ENCODE peak calls at places on chromosomes 16 and 17, in seven cellular contexts. D is upper lobe of right lung, O is transverse colon, J is H9, V is heart left ventricle, B is Calu3, R is stomach. F is an unnamed sample.

GRCh38 chr17:73644145-73645049 is at the start of gene SDK2:
- DNase-seq in V (no peak), B (peak), J (no peak), R (peak), D (peak), O (no peak), F (peak)

GRCh38 chr16:65214196-65214595 is 92.3 kb upstream of the CDH11 start:
- DNase-seq in R (no peak), V (no peak), B (no peak), D (no peak), J (no peak), O (no peak), F (no peak)

GRCh38 chr16:11495066-11495407 is 91.7 kb downstream of the LITAF start:
- DNase-seq in R (no peak), B (no peak), O (no peak), D (no peak), V (no peak), J (no peak), F (no peak)

GRCh38 chr16:56964243-56965148 is 2.7 kb downstream of the CETP start:
- DNase-seq in V (peak), R (peak), D (peak), B (peak), J (peak), O (peak), F (peak)

GRCh38 chr16:88306860-88307545 is 75.8 kb upstream of the ZNF469 start:
- DNase-seq in J (no peak), R (no peak), V (no peak), B (no peak), O (no peak), D (no peak), F (no peak)

GRCh38 chr17:65173284-65173793 is 36.2 kb downstream of the RGS9 start:
- DNase-seq in J (peak), V (peak), R (peak), O (peak), B (peak), D (no peak), F (no peak)

GRCh38 chr17:82126479-82127314 is 28.7 kb upstream of the FASN start:
- DNase-seq in R (no peak), O (peak), J (no peak), V (no peak), D (no peak), B (no peak), F (no peak)

GRCh38 chr16:80197790-80198201 is 343.0 kb upstream of the DYNLRB2 start:
- DNase-seq in J (no peak), V (no peak), D (no peak), B (no peak), O (no peak), R (no peak), F (no peak)

GRCh38 chr17:1289695-1290094 is 10.2 kb downstream of the TRARG1 start:
- DNase-seq in J (no peak), D (no peak), O (no peak), V (no peak), B (no peak), R (no peak), F (no peak)

GRCh38 chr17:29078183-29079045 is 35.5 kb downstream of the PIPOX start:
- DNase-seq in O (no peak), J (no peak), R (no peak), B (no peak), D (no peak), V (peak), F (no peak)

GRCh38 chr16:81511371-81511770 is 66.8 kb downstream of the CMIP start:
- DNase-seq in J (no peak), V (no peak), D (no peak), R (no peak), O (no peak), B (peak), F (no peak)

GRCh38 chr17:34252138-34252889 is 2.8 kb upstream of the CCL2 start:
- DNase-seq in J (no peak), O (peak), D (peak), R (peak), B (peak), V (peak), F (no peak)

GRCh38 chr17:20206068-20206467 is 196.9 kb downstream of the SPECC1 start:
- DNase-seq in O (no peak), J (no peak), B (peak), D (no peak), R (no peak), V (no peak), F (no peak)

GRCh38 chr16:2825049-2825742 is 4.9 kb upstream of the ZG16B start:
- DNase-seq in V (no peak), R (no peak), D (peak), J (no peak), O (peak), B (no peak), F (no peak)

GRCh38 chr17:1467898-1468492 is 12.0 kb upstream of the CRK start:
- DNase-seq in D (peak), V (no peak), J (no peak), O (no peak), B (no peak), R (no peak), F (no peak)

GRCh38 chr16:83456934-83457333 is 350.8 kb upstream of the HSBP1 start:
- DNase-seq in J (no peak), V (no peak), B (no peak), R (no peak), D (no peak), O (no peak), F (no peak)

GRCh38 chr17:67891481-67892119 is 66.3 kb downstream of the BPTF start:
- DNase-seq in J (no peak), B (no peak), D (no peak), R (no peak), O (peak), V (no peak), F (no peak)

GRCh38 chr16:51807551-51807950 is 656.5 kb upstream of the SALL1 start:
- DNase-seq in O (no peak), D (no peak), B (no peak), R (no peak), V (no peak), J (no peak), F (no peak)

GRCh38 chr16:71467810-71468209 is 5.8 kb upstream of the ZNF23 start:
- DNase-seq in J (peak), D (no peak), R (no peak), B (peak), O (no peak), V (no peak), F (no peak)

GRCh38 chr17:3636908-3637373 is 381 bp downstream of the CTNS start:
- DNase-seq in D (no peak), R (no peak), J (no peak), O (no peak), V (no peak), B (no peak), F (no peak)

GRCh38 chr16:56462064-56462796 is 10.9 kb downstream of the OGFOD1 start:
- DNase-seq in D (no peak), B (no peak), V (no peak), R (no peak), J (no peak), O (no peak), F (no peak)

GRCh38 chr16:86585821-86586611 is 7.7 kb downstream of the FOXL1 start:
- DNase-seq in O (no peak), J (no peak), R (no peak), V (no peak), D (no peak), B (no peak), F (no peak)

GRCh38 chr17:32006957-32007462 is at the start of gene LRRC37B:
- DNase-seq in V (peak), D (peak), J (peak), B (peak), R (peak), O (peak), F (peak)
- TF ChIP-seq CTCF in V (peak), D (peak), J (peak), B (peak), R (peak), O (peak), F (peak)

GRCh38 chr17:43632231-43632630 is 29.5 kb downstream of the MEOX1 start:
- DNase-seq in D (no peak), J (no peak), O (no peak), V (no peak), B (no peak), R (no peak), F (no peak)

GRCh38 chr17:43626066-43626465 is 35.7 kb downstream of the MEOX1 start:
- DNase-seq in D (no peak), J (no peak), O (no peak), B (no peak), V (no peak), R (no peak), F (no peak)

DNA sequence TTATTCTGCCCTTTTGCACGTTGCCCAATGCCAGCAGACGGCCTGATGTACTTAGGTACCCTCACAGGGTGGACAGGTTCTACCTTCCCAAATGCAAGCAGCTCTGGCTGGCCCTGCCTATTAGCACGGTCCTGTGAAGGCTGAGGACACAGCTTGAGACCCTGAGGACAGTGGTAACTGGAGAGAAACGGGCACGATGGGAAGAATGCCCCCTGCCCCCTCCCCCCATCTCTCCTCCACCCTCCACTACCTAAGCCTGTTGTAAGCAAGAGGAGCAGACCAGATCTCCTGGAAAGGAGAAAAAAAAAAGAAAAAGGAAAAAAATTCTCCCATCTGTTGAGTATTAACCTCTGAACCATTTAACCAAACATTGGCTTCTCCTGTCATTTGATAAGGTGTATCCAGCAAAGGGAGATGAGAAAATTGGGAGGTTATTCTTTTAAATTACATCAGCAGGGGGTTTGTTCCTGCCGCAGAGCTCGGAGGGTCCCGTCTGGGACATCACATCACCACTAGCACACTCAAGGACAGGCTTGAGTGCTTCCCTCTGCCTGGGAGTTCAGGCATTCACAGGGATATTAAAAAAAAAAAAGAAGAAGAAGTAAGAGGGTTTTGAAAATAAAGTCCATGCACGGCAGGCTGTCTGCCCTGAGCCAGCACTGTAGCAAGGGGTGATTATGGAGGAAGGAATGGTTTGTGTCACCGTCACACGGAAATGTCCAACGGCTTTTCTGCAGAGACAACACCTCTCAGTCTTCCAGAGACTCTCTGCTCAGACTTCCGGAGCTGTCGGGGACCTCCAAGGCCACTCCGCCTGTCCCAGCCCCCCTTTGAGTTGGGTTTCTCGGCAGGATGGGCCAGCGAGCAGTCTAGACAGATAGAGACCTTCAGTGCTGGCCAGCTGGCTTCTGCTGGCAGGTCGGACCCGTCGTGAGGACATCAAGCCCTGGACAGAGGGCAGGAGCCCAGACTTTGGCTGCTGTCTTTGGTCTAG is 33.8 kb downstream of the MEOX1 start:
- DNase-seq in D (no peak), R (no peak), V (peak), J (no peak), O (no peak), B (no peak), F (no peak)
- TF ChIP-seq CTCF in D (no peak), R (no peak), V (no peak), J (no peak), O (no peak), B (no peak), F (no peak)

DNA sequence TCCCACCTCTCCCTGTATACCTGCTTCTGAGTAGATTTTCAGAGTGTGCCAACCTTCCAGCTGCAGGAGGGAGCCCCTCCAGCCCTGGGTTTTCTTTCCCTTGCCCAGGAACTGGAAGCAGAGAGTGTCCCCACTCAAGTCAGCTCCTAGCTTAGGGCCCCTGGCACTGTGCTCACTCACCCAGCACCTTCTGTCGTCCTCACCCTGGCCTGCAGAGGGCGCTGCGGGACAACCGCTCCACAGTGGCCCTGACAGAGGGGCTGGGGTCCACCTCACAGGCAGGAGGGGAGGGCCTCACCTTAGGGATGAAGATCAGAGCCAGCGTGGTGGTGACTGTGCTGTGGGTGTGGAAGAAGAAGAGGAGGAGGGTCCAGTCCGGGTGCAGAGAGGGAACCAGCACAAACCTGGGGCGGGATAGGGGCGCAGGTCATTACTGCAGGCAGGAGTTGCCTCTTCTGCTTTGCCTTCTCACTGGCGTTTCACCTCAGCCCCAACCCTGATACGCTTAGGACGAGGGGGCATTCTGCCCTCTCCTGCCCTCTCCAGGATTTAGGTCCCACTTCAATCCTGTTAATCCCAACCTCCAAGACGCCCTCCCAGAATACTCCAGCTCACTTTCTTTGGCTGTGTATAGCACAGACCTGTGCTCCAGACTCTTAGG is 10.0 kb downstream of the GPR179 start:
- DNase-seq in B (peak), R (peak), V (no peak), O (peak), J (peak), D (no peak), F (no peak)
- TF ChIP-seq CTCF in B (peak), R (no peak), V (peak), O (peak), J (peak), D (peak), F (no peak)

GRCh38 chr16:26993988-26994387 is 72.7 kb upstream of the C16orf82 start:
- DNase-seq in R (no peak), V (no peak), O (no peak), J (no peak), D (no peak), B (no peak), F (no peak)
- TF ChIP-seq CTCF in R (no peak), V (no peak), O (no peak), J (no peak), D (no peak), B (no peak), F (no peak)

GRCh38 chr16:31016018-31016417 is 5.6 kb upstream of the STX1B start:
- DNase-seq in V (no peak), R (no peak), D (no peak), O (no peak), J (no peak), B (peak), F (no peak)
- TF ChIP-seq CTCF in V (no peak), R (no peak), D (no peak), O (no peak), J (peak), B (no peak), F (no peak)